ENCODE peak calls at places on chromosomes 7 and 10, in four cellular contexts. Y, K, X and V are unnamed samples.
A peak's percentile ranks its signal among the peaks of the same experiment; 100 is the strongest.

GRCh38 chr10:118430190-118430589 is 88.1 kb upstream of the FAM204A start:
- DNase-seq in Y (no peak), K (no peak), X (no peak), V (no peak)

GRCh38 chr7:12889391-12889790 is 202.0 kb downstream of the ARL4A start:
- DNase-seq in Y (no peak), K (no peak), X (no peak), V (no peak)

GRCh38 chr7:132009778-132010177 is 453.4 kb upstream of the PODXL start:
- DNase-seq in Y (no peak), K (no peak), X (no peak), V (no peak)

GRCh38 chr10:118922226-118922625 is 107.3 kb upstream of the NANOS1 start:
- DNase-seq in Y (no peak), K (no peak), X (no peak), V (no peak)

GRCh38 chr10:23543696-23544095 is 104.8 kb downstream of the OTUD1 start:
- DNase-seq in Y (no peak), K (no peak), X (no peak), V (no peak)

GRCh38 chr7:34939175-34939574 is 98.1 kb downstream of the DPY19L1 start:
- DNase-seq in Y (peak; percentile 78), K (no peak), X (no peak), V (no peak)

GRCh38 chr10:119654540-119654939 is 3.4 kb downstream of the BAG3 start:
- DNase-seq in Y (peak; percentile 27), K (no peak), X (no peak), V (no peak)

GRCh38 chr7:39971924-39972323 is 21.9 kb downstream of the CDK13 start:
- DNase-seq in Y (no peak), K (no peak), X (peak; percentile 52), V (no peak)

GRCh38 chr10:49594594-49594993 is 15.5 kb upstream of the SLC18A3 start:
- DNase-seq in Y (peak; percentile 54), K (no peak), X (no peak), V (peak; percentile 77)

GRCh38 chr7:130490888-130491771 is 755 bp upstream of the MEST start:
- DNase-seq in Y (no peak), K (no peak), X (no peak), V (no peak)

GRCh38 chr10:5811387-5811821 is 1.8 kb downstream of the GDI2 start:
- DNase-seq in Y (peak; percentile 18), K (no peak), X (no peak), V (no peak)

GRCh38 chr7:1733206-1733907 is 63.3 kb downstream of the ELFN1 start:
- DNase-seq in Y (no peak), K (no peak), X (no peak), V (no peak)

GRCh38 chr7:102306916-102307677 is 20.4 kb downstream of the SH2B2 start:
- DNase-seq in Y (peak; percentile 72), K (peak; percentile 47), X (peak; percentile 96), V (no peak)

GRCh38 chr10:110556993-110557601 is 10.4 kb upstream of the SMC3 start:
- DNase-seq in Y (peak; percentile 24), K (no peak), X (no peak), V (peak; percentile 75)

GRCh38 chr7:157336383-157337315 is at the start of gene DNAJB6:
- DNase-seq in Y (peak; percentile 79), K (peak; percentile 78), X (peak; percentile 74), V (peak; percentile 99)

GRCh38 chr10:54594289-54594688 is 206.7 kb downstream of the PCDH15 start:
- DNase-seq in Y (no peak), K (no peak), X (no peak), V (no peak)

GRCh38 chr7:148903504-148903903 is 19.4 kb upstream of the EZH2 start:
- DNase-seq in Y (no peak), K (no peak), X (no peak), V (peak; percentile 62)

GRCh38 chr10:63256047-63256773 is 123.1 kb downstream of the NRBF2 start:
- DNase-seq in Y (no peak), K (no peak), X (no peak), V (no peak)

GRCh38 chr7:106820321-106821217 is 44.5 kb upstream of the PIK3CG start:
- DNase-seq in Y (no peak), K (no peak), X (no peak), V (no peak)

GRCh38 chr10:22611425-22612111 is 102.8 kb downstream of the PIP4K2A start:
- DNase-seq in Y (no peak), K (no peak), X (peak; percentile 57), V (no peak)

GRCh38 chr7:2512179-2512644 is 7.4 kb upstream of the LFNG start:
- DNase-seq in Y (no peak), K (no peak), X (no peak), V (no peak)

GRCh38 chr7:22911889-22912288 is 89.2 kb upstream of the TOMM7 start:
- DNase-seq in Y (no peak), K (no peak), X (no peak), V (no peak)

GRCh38 chr10:5442990-5443370 is 30.6 kb downstream of the NET1 start:
- DNase-seq in Y (no peak), K (no peak), X (no peak), V (no peak)

GRCh38 chr10:124743188-124744046 is 761 bp downstream of the FAM53B start:
- DNase-seq in Y (no peak), K (no peak), X (no peak), V (peak; percentile 48)

GRCh38 chr7:69067397-69067796 is 530.9 kb upstream of the AUTS2 start:
- DNase-seq in Y (no peak), K (peak; percentile 62), X (no peak), V (peak; percentile 24)

GRCh38 chr10:69049564-69049955 is 38.3 kb upstream of the SRGN start:
- DNase-seq in Y (no peak), K (no peak), X (no peak), V (no peak)

GRCh38 chr7:43462836-43463235 is 120.1 kb upstream of the STK17A start:
- DNase-seq in Y (no peak), K (no peak), X (no peak), V (no peak)

GRCh38 chr10:132446661-132447445 is 49.9 kb downstream of the PWWP2B start:
- DNase-seq in Y (peak; percentile 83), K (no peak), X (peak; percentile 21), V (peak; percentile 46)

GRCh38 chr7:2820508-2820934 is 23.6 kb downstream of the GNA12 start:
- DNase-seq in Y (peak; percentile 89), K (no peak), X (no peak), V (no peak)

GRCh38 chr10:34702093-34702952 is 112.8 kb downstream of the PARD3 start:
- DNase-seq in Y (no peak), K (no peak), X (no peak), V (no peak)

DNA sequence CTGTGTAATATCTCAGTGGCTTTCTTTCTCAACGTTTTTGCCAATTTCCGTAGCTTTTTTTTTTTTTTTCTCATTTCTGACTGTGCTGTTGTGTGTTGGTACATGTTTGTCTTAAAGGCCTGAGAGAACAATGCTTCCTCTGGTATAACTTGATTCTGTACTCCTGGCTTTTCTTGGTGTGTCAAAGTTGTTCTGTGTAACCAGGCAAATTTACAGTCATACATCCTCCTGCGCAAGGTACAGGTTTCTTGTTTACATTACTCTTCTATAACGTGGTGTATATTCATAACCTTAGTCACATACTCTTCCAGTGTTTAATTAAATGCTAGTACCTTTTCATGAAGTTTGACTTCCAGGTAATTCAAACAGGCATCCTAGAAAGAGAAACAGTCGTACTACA is 8.3 kb upstream of the ARHGAP12 start:
- DNase-seq in Y (peak; percentile 58), K (no peak), X (no peak), V (no peak)
- H3K9ac ChIP-seq in Y (peak overlapping the region; percentile 52), K (no peak overlapping the region), X (no peak overlapping the region), V (no peak overlapping the region)

GRCh38 chr10:78251041-78251434 is 217.4 kb downstream of the RPS24 start:
- DNase-seq in Y (no peak), K (no peak), X (no peak), V (no peak)

GRCh38 chr10:78255214-78255613 is 221.6 kb downstream of the RPS24 start:
- DNase-seq in Y (no peak), K (no peak), X (no peak), V (no peak)

GRCh38 chr10:78255796-78256638 is 222.4 kb downstream of the RPS24 start:
- DNase-seq in Y (peak; percentile 65), K (peak; percentile 7), X (no peak), V (peak; percentile 61)

GRCh38 chr10:78253072-78253853 is 219.6 kb downstream of the RPS24 start:
- DNase-seq in Y (no peak), K (no peak), X (no peak), V (no peak)

GRCh38 chr10:78254013-78254412 is 220.3 kb downstream of the RPS24 start:
- DNase-seq in Y (no peak), K (no peak), X (no peak), V (no peak)
- TF ChIP-seq CBX5 in Y (no peak), K (no peak), X (no peak), V (no peak)

GRCh38 chr7:120991133-120991532 is 2.6 kb downstream of the CPED1 start:
- DNase-seq in Y (no peak), K (no peak), X (no peak), V (no peak)
- H3K9ac ChIP-seq in Y (no peak overlapping the region), K (no peak overlapping the region), X (no peak overlapping the region), V (peak overlapping the region; percentile 87)

DNA sequence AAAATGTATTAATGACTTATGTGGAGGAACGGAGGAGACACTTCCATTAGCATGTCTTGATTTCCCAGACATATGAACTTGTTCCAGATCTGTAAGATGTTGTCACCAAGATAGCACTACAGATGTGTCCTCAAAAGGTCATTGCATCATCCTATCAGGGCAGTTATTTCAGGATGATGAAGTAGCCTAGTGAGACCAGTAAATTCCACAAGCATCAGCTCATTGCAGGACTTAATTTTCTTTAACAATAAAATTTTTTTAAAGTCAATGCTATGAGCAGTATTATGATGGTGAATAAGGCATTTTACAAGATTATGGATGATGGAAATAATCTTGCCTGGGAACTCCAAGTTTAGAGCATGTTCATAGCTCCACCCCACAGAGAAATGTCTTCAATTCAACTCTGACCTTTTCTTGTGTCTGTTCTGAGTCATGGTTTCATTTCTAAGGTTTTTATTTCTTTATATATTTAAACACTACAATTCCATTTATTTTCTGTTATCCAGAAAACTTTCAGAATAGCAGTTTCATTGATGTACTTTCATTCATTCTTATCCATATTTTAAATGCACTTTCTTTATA is 1203.3 kb upstream of the CELF2 start:
- DNase-seq in Y (no peak), K (no peak), X (no peak), V (no peak)
- TF ChIP-seq CBX5 in Y (no peak), K (no peak), X (no peak), V (no peak)

GRCh38 chr7:82723411-82723810 is 279.8 kb upstream of the CACNA2D1 start:
- DNase-seq in Y (no peak), K (no peak), X (no peak), V (no peak)

GRCh38 chr7:82726038-82726800 is 282.6 kb upstream of the CACNA2D1 start:
- DNase-seq in Y (no peak), K (no peak), X (no peak), V (no peak)

DNA sequence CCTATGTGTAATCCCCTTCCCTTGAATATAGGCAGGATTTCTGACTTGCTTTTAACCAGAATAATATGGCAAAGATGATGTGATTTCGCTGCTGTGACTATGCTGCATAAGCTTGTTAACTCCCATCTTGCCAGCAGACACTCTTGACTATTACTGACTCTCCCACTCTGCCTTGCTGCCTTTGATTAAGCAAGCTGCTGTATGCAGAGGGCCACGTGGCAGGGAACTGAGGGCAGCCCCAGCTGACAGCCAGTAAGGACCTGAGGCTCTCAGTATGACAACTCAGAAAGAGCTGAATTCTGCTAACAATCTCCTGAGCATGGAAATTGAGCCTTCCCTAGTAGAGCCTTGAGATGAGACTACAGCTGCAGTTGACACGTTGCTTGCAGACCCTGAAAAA is 279.4 kb upstream of the CACNA2D1 start:
- DNase-seq in Y (no peak), K (no peak), X (no peak), V (no peak)
- H3K9ac ChIP-seq in Y (no peak overlapping the region), K (no peak overlapping the region), X (no peak overlapping the region), V (no peak overlapping the region)